ENCODE peak calls at places on chromosome 7, in eight cellular contexts. R is transverse colon, T is A549, F is adrenal gland, Q is spleen, P is heart left ventricle, V is tibial nerve, X is breast epithelium. B is an unnamed sample. For H3K4me1, the result is how much of the 10 kb centered on the place peaks cover.

GRCh38 chr7:158976849-158977593 is 120.7 kb downstream of the DYNC2I1 start:
- DNase-seq in T (peak), Q (peak), V (peak), X (peak), F (peak), P (peak), R (peak), B (peak)

GRCh38 chr7:150373049-150373801 is 4.6 kb downstream of the REPIN1 start:
- DNase-seq in X (peak), F (peak), T (no peak), R (peak), P (no peak), V (no peak), Q (no peak), B (no peak)

GRCh38 chr7:149635561-149636329 is 137.6 kb downstream of the ZNF467 start:
- DNase-seq in Q (no peak), R (no peak), P (no peak), T (peak), V (no peak), F (no peak), X (no peak), B (no peak)

GRCh38 chr7:27397503-27397902 is 154.9 kb downstream of the EVX1 start:
- DNase-seq in R (no peak), Q (no peak), X (no peak), T (no peak), P (no peak), F (no peak), V (no peak), B (no peak)

GRCh38 chr7:128236924-128237586 is 4.0 kb upstream of the LEP start:
- DNase-seq in X (no peak), F (peak), V (no peak), R (no peak), T (peak), Q (no peak), P (no peak), B (no peak)

GRCh38 chr7:151114151-151115090 is 28.1 kb downstream of the AGAP3 start:
- DNase-seq in X (peak), R (peak), F (no peak), Q (no peak), T (no peak), P (no peak), V (no peak), B (no peak)

GRCh38 chr7:20238754-20239324 is 21.7 kb upstream of the MACC1 start:
- DNase-seq in R (peak), X (peak), P (no peak), T (no peak), Q (no peak), F (peak), V (no peak), B (no peak)

GRCh38 chr7:44291066-44291732 is 34.2 kb downstream of the CAMK2B start:
- DNase-seq in Q (peak), F (peak), R (peak), T (no peak), X (no peak), V (no peak), P (peak), B (peak)

GRCh38 chr7:33836797-33837355 is 68.5 kb upstream of the BMPER start:
- DNase-seq in X (no peak), V (no peak), T (no peak), Q (no peak), F (no peak), R (no peak), P (no peak), B (no peak)

GRCh38 chr7:154859747-154860620 is 142.9 kb downstream of the PAXIP1 start:
- DNase-seq in F (no peak), P (no peak), V (no peak), Q (no peak), R (no peak), X (no peak), T (no peak), B (no peak)

GRCh38 chr7:142855756-142856564 is 1.1 kb downstream of the EPHB6 start:
- DNase-seq in T (no peak), Q (peak), R (peak), V (peak), F (peak), P (peak), X (peak), B (peak)

DNA sequence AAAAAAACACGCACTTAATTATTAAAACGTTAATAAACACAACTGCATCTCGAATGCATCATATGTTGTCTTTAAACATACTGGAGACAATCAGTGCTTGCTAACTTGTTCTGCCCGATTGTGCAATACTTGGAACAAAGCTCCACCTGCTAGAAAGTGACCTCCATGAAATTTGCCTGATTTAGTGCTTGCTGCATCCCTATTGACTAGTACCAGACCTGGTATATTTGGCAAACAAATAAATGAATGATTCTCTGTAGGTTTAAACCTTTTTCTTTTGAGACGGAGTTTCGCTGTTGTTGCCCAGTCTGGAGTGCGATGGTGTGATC is 6.2 kb downstream of the BZW2 start:
- DNase-seq in P (no peak), Q (no peak), R (no peak), V (no peak), F (peak), X (no peak), T (no peak), B (no peak)
- H3K4me1 ChIP-seq in P (half or more), Q (under half), R (under half), V (under half), F (under half), X (under half), T (half or more), B (under half)

DNA sequence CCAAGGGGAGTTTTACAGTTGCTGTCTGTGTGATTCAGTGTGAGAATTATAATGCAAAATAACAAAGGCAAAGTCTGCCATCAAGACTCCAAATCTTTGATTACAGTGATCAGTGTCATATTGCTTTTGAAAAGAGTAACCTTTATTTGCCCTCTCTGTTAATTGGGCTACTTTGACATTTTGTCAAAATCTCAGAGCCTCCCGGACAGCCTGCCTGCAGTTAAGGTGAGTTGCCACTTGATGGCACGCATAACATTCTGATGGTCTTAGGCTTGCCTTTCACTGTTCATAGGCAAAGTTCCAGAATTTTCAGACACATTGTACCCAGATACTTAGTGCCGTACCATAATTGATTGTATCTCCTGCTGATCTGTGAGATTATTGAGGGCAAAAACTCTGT is 253.5 kb downstream of the ABCA13 start:
- DNase-seq in V (no peak), Q (no peak), P (no peak), X (no peak), F (no peak), T (peak), R (no peak), B (no peak)
- TF ChIP-seq CTCF in V (no peak), Q (no peak), P (peak), X (no peak), F (no peak), T (peak), R (no peak), B (peak)

DNA sequence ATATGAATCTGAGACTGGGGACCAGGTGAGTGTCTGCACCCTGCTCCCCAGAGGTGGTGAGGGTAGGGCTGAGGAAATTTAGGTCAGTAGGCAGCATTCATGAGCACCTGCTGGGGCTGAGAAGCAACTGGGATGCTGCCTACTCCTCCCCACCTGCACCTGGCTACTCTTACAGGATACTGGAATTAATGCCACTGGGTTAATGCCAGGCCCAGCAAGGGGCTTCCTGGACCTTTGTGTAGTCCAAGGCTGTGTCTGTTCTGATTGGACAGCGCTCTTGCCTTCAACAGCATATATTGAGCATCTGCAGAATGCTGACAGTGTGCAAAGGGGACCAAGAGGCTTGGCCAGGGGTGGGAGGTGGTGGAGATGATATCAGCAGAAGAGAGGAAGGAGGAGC is 32.1 kb downstream of the ADCYAP1R1 start:
- DNase-seq in V (no peak), P (no peak), F (no peak), T (no peak), R (no peak), Q (no peak), X (no peak), B (no peak)
- TF ChIP-seq POLR2A in V (no peak), P (no peak), F (no peak), T (no peak), R (no peak), Q (no peak), X (no peak), B (no peak)

GRCh38 chr7:69564454-69565417 is 33.5 kb upstream of the AUTS2 start:
- DNase-seq in Q (no peak), F (peak), T (no peak), R (no peak), P (no peak), X (no peak), V (peak), B (no peak)

GRCh38 chr7:69561256-69561655 is 37.0 kb upstream of the AUTS2 start:
- DNase-seq in P (no peak), F (no peak), R (no peak), V (no peak), X (no peak), Q (no peak), T (no peak), B (no peak)
- H3K4me1 ChIP-seq in P (under half), F (under half), R (under half), V (under half), X (under half), Q (under half), T (under half), B (under half)

GRCh38 chr7:72334066-72334465 is 78.1 kb downstream of the CALN1 start:
- DNase-seq in T (no peak), R (no peak), F (no peak), P (no peak), V (no peak), Q (no peak), X (no peak), B (no peak)
- TF ChIP-seq CTCF in T (no peak), R (no peak), F (no peak), P (no peak), V (no peak), Q (no peak), X (no peak), B (peak)

DNA sequence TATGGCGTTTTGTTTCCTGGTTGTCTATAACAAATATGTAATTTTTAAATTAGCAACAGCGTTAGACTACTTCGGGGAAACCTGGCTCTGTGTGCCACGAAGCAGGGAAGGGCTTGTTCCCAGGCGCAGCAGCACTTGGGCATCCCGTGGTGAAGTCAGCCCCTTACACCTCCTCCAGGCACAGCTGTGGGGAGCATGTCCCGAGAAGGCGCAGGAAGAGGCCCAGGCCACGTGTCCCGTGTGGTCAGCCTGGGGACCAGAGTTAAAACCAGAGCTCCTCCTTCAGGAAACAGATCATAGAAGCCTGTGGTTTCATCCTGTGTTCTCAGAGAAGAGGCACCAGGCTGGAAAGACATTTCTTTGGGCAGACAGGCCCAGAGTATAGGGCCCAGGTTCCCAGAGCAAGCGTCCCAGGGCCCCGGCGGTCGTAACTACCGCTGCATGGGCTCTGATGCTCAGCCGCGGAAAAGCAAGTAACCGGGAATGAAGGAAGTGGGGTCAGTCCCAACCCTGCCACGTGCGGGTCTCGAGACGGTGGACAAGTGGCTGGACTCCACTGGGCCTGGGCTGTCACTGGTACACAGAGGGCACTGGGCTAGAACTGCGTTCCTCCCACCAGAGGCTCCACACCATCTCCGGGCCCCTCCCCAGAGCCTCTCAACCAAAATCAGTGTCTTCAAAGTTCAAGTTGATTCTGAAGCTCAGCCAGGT is 7.1 kb downstream of the NUDT1 start:
- DNase-seq in R (peak), Q (peak), T (peak), V (peak), P (peak), F (peak), X (peak), B (peak)
- TF ChIP-seq POLR2A in R (no peak), Q (no peak), T (no peak), V (no peak), P (no peak), F (no peak), X (no peak), B (no peak)

GRCh38 chr7:6430271-6430940 is 17.3 kb downstream of the DAGLB start:
- DNase-seq in V (no peak), R (no peak), P (no peak), T (no peak), Q (no peak), F (peak), X (no peak), B (no peak)
- H3K4me1 ChIP-seq in V (under half), R (under half), P (under half), T (under half), Q (under half), F (under half), X (under half), B (under half)

GRCh38 chr7:265998-266850 is 23.7 kb upstream of the FOXL3 start:
- DNase-seq in Q (peak), X (no peak), R (no peak), T (no peak), P (peak), F (no peak), V (no peak), B (peak)

GRCh38 chr7:265192-265997 is 24.6 kb upstream of the FOXL3 start:
- DNase-seq in T (no peak), R (no peak), Q (peak), F (no peak), P (peak), V (no peak), X (no peak), B (no peak)

GRCh38 chr7:266851-267840 is 22.8 kb upstream of the FOXL3 start:
- DNase-seq in Q (peak), P (peak), T (no peak), R (peak), V (peak), X (no peak), F (peak), B (no peak)

GRCh38 chr7:262251-262572 is 27.8 kb upstream of the FOXL3 start:
- DNase-seq in P (peak), V (no peak), X (no peak), F (no peak), Q (peak), R (no peak), T (no peak), B (peak)

GRCh38 chr7:264541-265191 is 25.3 kb upstream of the FOXL3 start:
- DNase-seq in Q (peak), P (peak), F (no peak), X (peak), R (peak), V (no peak), T (no peak), B (no peak)
- TF ChIP-seq CTCF in Q (no peak), P (no peak), F (no peak), X (no peak), R (no peak), V (no peak), T (no peak), B (no peak)